ENCODE peak calls at places on chromosome 17, in nine cellular contexts. J, B, V, C, Y, U, S, F and W are unnamed samples.

GRCh38 chr17:82496529-82497434 is 22.8 kb upstream of the FOXK2 start:
- DNase-seq in J (peak; percentile 99), B (peak; percentile 89), V (peak; percentile 92), C (peak; percentile 95), Y (peak; percentile 92), U (peak; percentile 94), S (peak; percentile 72), F (peak; percentile 93), W (peak; percentile 99)

GRCh38 chr17:33115957-33116680 is 124.5 kb downstream of the SPACA3 start:
- DNase-seq in J (no peak), B (no peak), V (no peak), C (peak; percentile 41), Y (no peak), U (no peak), S (no peak), F (no peak), W (peak; percentile 44)

GRCh38 chr17:48121921-48122650 is 14.5 kb downstream of the SNX11 start:
- DNase-seq in J (no peak), B (no peak), V (no peak), C (peak; percentile 57), Y (no peak), U (no peak), S (no peak), F (no peak), W (no peak)

GRCh38 chr17:12591336-12591735 is 74.4 kb upstream of the MYOCD start:
- DNase-seq in J (no peak), B (no peak), V (peak; percentile 20), C (peak; percentile 20), Y (no peak), U (no peak), S (no peak), F (no peak), W (no peak)

GRCh38 chr17:72120878-72121163 is at the start of gene SOX9:
- DNase-seq in J (peak; percentile 96), B (peak; percentile 98), V (peak; percentile 97), C (peak; percentile 94), Y (peak; percentile 85), U (peak; percentile 79), S (peak; percentile 92), F (peak; percentile 99), W (peak; percentile 93)

GRCh38 chr17:5971969-5972368 is 98.2 kb upstream of the WSCD1 start:
- DNase-seq in J (no peak), B (no peak), V (no peak), C (no peak), Y (no peak), U (no peak), S (no peak), F (no peak), W (no peak)

GRCh38 chr17:73231363-73231762 is 30.3 kb downstream of the CPSF4L start:
- DNase-seq in J (peak; percentile 64), B (peak; percentile 21), V (peak; percentile 42), C (no peak), Y (no peak), U (no peak), S (no peak), F (peak; percentile 35), W (peak; percentile 45)

GRCh38 chr17:77018504-77018903 is 122.3 kb upstream of the SEC14L1 start:
- DNase-seq in J (no peak), B (no peak), V (no peak), C (no peak), Y (no peak), U (no peak), S (no peak), F (no peak), W (no peak)

GRCh38 chr17:80443498-80443897 is 28.5 kb downstream of the ENDOV start:
- DNase-seq in J (no peak), B (no peak), V (no peak), C (no peak), Y (no peak), U (no peak), S (no peak), F (no peak), W (no peak)

GRCh38 chr17:80443916-80444708 is 29.1 kb downstream of the ENDOV start:
- DNase-seq in J (no peak), B (no peak), V (peak; percentile 57), C (peak; percentile 49), Y (peak; percentile 59), U (no peak), S (no peak), F (no peak), W (no peak)

GRCh38 chr17:80446645-80447405 is 29.6 kb downstream of the NPTX1 start:
- DNase-seq in J (peak; percentile 78), B (peak; percentile 9), V (no peak), C (no peak), Y (no peak), U (no peak), S (no peak), F (peak; percentile 28), W (no peak)

GRCh38 chr17:80447790-80448189 is 28.6 kb downstream of the NPTX1 start:
- DNase-seq in J (no peak), B (no peak), V (no peak), C (no peak), Y (no peak), U (no peak), S (no peak), F (no peak), W (no peak)

DNA sequence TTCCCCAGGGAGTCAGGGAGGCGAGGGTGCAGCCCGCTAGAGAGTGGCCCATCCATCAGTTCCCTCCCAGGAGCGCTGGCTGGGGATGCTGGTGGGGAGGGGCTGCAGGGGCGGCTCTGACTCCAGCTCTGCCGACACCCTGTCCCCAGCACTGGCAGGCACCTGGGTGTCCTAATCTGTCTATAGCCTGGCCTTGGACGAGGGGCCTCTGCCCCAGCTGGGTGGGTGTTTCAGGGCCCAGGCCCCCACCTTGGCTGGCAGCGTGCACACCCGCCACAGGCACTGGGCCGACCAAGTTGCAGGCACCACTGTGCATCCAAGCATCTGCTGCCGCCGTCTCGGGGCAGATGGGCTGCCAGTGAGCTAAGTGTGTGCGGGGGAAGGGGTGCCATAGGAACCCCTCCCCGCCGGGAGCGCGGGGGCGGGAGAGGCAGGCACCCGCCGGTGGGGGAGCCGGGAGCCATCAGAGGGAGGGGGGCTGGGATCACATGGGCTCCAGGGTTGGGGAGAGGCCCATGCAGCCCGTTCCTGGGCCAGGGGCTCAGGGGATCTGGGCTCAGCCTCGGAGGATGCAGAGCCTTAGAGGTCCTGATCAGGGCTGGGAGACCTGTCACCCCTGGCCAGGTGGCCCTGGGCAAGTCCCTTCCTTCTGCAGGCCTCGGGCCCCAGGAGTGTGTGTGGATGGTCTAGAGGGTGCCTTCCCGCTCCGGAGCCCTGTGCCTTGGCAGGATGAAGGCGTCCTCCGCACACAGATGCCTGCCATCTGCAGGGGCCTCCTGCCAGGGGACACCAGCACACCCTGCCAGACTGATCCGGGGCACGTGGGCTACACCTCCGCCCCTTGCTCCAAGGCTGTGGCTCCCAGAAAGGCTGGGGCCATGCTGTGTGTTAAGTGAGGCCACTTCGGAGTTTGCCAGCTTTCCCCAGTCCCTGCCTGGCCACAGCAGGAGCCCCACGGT is 30.5 kb downstream of the ENDOV start:
- DNase-seq in J (no peak), B (no peak), V (no peak), C (no peak), Y (no peak), U (no peak), S (no peak), F (no peak), W (no peak)
- TF ChIP-seq EZH2 in J (no peak), B (no peak), V (no peak), C (no peak), Y (no peak), U (no peak), S (no peak), F (no peak), W (no peak)

GRCh38 chr17:8123695-8124349 is at the start of gene HES7:
- DNase-seq in J (peak; percentile 44), B (no peak), V (peak; percentile 92), C (peak; percentile 82), Y (peak; percentile 84), U (no peak), S (no peak), F (peak; percentile 4), W (peak; percentile 61)

GRCh38 chr17:8122923-8123694 is 797 bp downstream of the HES7 start:
- DNase-seq in J (peak; percentile 70), B (peak; percentile 47), V (peak; percentile 44), C (peak; percentile 59), Y (peak; percentile 69), U (peak; percentile 58), S (no peak), F (peak; percentile 16), W (peak; percentile 30)

GRCh38 chr17:8120520-8121443 is 2.5 kb upstream of the ALOXE3 start:
- DNase-seq in J (peak; percentile 83), B (no peak), V (peak; percentile 90), C (peak; percentile 87), Y (peak; percentile 98), U (peak; percentile 89), S (peak; percentile 79), F (peak; percentile 90), W (peak; percentile 79)

GRCh38 chr17:8121531-8122390 is 2.1 kb downstream of the HES7 start:
- DNase-seq in J (peak; percentile 72), B (peak; percentile 60), V (peak; percentile 91), C (peak; percentile 96), Y (peak; percentile 90), U (peak; percentile 62), S (no peak), F (peak; percentile 47), W (peak; percentile 88)

DNA sequence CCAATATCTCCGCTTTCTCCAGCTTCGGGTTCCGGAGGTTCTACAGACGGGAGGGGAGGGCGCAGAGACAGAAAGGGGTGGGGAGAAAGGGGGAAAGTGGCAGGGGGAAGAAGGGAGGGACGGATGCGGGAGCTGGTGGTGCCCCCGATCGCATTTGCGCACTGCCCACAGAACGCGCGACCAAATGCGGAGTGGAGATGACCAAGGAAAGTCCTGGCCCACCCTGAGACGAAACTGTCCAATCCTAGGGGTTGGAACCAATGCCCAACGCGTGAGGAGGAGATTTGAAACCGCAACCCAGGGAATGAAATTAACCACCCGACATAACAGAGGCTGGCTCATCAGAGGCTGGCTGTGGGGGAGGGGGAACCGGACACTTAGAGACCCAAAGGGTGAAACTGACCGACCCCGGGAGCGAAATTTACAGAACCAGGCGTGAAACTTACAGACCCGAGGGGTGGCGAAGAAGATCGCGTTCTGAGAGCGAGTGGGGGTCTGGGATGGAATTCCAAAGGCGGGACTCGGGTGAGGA is 1.4 kb downstream of the HES7 start:
- DNase-seq in J (peak; percentile 72), B (peak; percentile 45), V (peak; percentile 91), C (peak; percentile 57), Y (peak; percentile 79), U (no peak), S (no peak), F (peak; percentile 5), W (peak; percentile 28)
- H3K4me1 ChIP-seq in J (peaks cover 30% of the 10 kb centered on the region), B (peaks cover 10% of the 10 kb centered on the region), V (peaks cover 26% of the 10 kb centered on the region), C (peaks cover 14% of the 10 kb centered on the region), Y (peaks cover 29% of the 10 kb centered on the region), U (peaks cover 25% of the 10 kb centered on the region), S (peaks cover 19% of the 10 kb centered on the region), F (peaks cover 16% of the 10 kb centered on the region), W (peaks cover 34% of the 10 kb centered on the region)

GRCh38 chr17:81392909-81393654 is 2.2 kb upstream of the BAHCC1 start:
- DNase-seq in J (peak; percentile 54), B (peak; percentile 34), V (peak; percentile 62), C (peak; percentile 88), Y (peak; percentile 77), U (no peak), S (no peak), F (peak; percentile 26), W (no peak)
- TF ChIP-seq EZH2 in J (no peak), B (no peak), V (peak; percentile 9), C (no peak), Y (peak; percentile 29), U (no peak), S (no peak), F (no peak), W (no peak)

DNA sequence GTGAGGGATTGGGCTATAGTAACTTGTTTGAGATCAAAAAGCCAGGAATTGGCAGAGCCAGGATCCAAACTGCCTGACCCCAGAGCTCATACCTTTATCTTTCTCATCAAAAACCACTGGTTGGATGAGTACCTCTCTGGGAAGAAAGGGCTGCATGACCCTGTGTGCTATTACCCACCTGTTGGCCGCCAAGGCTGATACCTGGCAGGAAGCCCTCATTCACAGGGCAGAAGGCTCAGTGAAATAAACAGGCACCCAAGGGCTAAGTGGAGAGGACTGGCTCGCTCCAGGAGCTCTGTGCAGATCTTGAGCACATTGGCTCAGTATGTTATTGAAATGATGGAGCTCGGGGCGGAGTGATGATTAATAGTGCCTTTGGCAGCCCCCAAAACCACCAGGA is 197.5 kb downstream of the MSI2 start:
- DNase-seq in J (no peak), B (no peak), V (no peak), C (no peak), Y (no peak), U (no peak), S (no peak), F (no peak), W (no peak)
- H3K4me1 ChIP-seq in J (no peaks in the 10 kb centered on the region), B (no peaks in the 10 kb centered on the region), V (no peaks in the 10 kb centered on the region), C (peaks cover 10% of the 10 kb centered on the region), Y (peaks cover 9% of the 10 kb centered on the region), U (no peaks in the 10 kb centered on the region), S (peaks cover 2% of the 10 kb centered on the region), F (peaks cover 6% of the 10 kb centered on the region), W (no peaks in the 10 kb centered on the region)